ENCODE peak calls at places on chromosomes 11 and 22, in ten cellular contexts. L, B, Y, O, E, Q, U, Z, G and C are unnamed samples.

GRCh38 chr11:120334894-120335462 is 1.2 kb upstream of the ARHGEF12 start:
- DNase-seq in Q (no peak), Y (peak; percentile 85), Z (peak; percentile 83), L (peak; percentile 71), U (peak; percentile 87), E (peak; percentile 85), G (peak; percentile 56), B (peak; percentile 69), O (peak; percentile 29), C (no peak)

GRCh38 chr11:92941676-92942571 is 27.5 kb upstream of the MTNR1B start:
- DNase-seq in O (no peak), U (no peak), Z (no peak), B (peak; percentile 20), Q (no peak), Y (peak; percentile 9), E (peak; percentile 38), G (no peak), L (peak; percentile 33), C (no peak)

GRCh38 chr11:45607995-45608394 is 57.4 kb downstream of the CHST1 start:
- DNase-seq in G (no peak), Q (no peak), L (no peak), Z (no peak), B (no peak), O (no peak), Y (no peak), U (peak; percentile 52), E (no peak), C (no peak)

GRCh38 chr11:66562275-66562674 is 6.1 kb downstream of the CTSF start:
- DNase-seq in L (no peak), U (no peak), Y (no peak), G (no peak), O (no peak), E (no peak), B (no peak), Q (no peak), Z (no peak), C (no peak)

GRCh38 chr11:11728371-11728770 is 106.6 kb upstream of the GALNT18 start:
- DNase-seq in Q (no peak), G (no peak), B (no peak), E (no peak), Y (no peak), O (no peak), Z (no peak), L (no peak), U (no peak), C (no peak)

GRCh38 chr11:19829109-19829790 is 116.6 kb downstream of the NAV2 start:
- DNase-seq in Y (no peak), U (no peak), O (no peak), B (no peak), Q (no peak), L (no peak), E (peak; percentile 5), G (no peak), Z (peak; percentile 63), C (no peak)

GRCh38 chr22:48968201-48968959 is 859.3 kb downstream of the BRD1 start:
- DNase-seq in Y (no peak), O (peak; percentile 75), E (no peak), Z (peak; percentile 28), Q (peak; percentile 39), L (peak; percentile 50), B (peak; percentile 7), G (peak; percentile 5), U (no peak), C (peak; percentile 58)

GRCh38 chr11:23586188-23586587 is 725.9 kb upstream of the CCDC179 start:
- DNase-seq in Z (no peak), U (no peak), L (no peak), G (no peak), O (no peak), Q (no peak), Y (no peak), E (no peak), B (no peak), C (no peak)

GRCh38 chr11:117180661-117181585 is 2.4 kb downstream of the SIDT2 start:
- DNase-seq in L (peak; percentile 90), Y (peak; percentile 53), E (peak; percentile 91), Q (peak; percentile 83), Z (peak; percentile 65), O (peak; percentile 91), G (peak; percentile 73), B (peak; percentile 84), U (peak; percentile 73), C (peak; percentile 88)

GRCh38 chr11:107999759-108000455 is 8.8 kb upstream of the CUL5 start:
- DNase-seq in G (no peak), Z (no peak), B (peak; percentile 84), E (peak; percentile 63), Q (no peak), O (peak; percentile 80), L (peak; percentile 85), Y (no peak), U (no peak), C (no peak)

GRCh38 chr11:61503135-61503770 is 5.3 kb upstream of the LRRC10B start:
- DNase-seq in E (no peak), B (no peak), Y (no peak), Q (no peak), Z (no peak), L (no peak), O (no peak), U (no peak), G (no peak), C (no peak)

GRCh38 chr22:30605449-30606110 is 1.4 kb upstream of the TCN2 start:
- DNase-seq in O (peak; percentile 59), U (peak; percentile 47), G (peak; percentile 45), Q (peak; percentile 75), Z (peak; percentile 21), Y (no peak), E (peak; percentile 74), L (peak; percentile 47), B (peak; percentile 44), C (no peak)

GRCh38 chr22:24758164-24758799 is 16.2 kb downstream of the PIWIL3 start:
- DNase-seq in Q (peak; percentile 35), B (peak; percentile 66), Y (peak; percentile 9), O (peak; percentile 54), Z (peak; percentile 43), G (peak; percentile 34), E (peak; percentile 65), U (peak; percentile 53), L (peak; percentile 78), C (no peak)

GRCh38 chr22:45242778-45243191 is 2.1 kb upstream of the KIAA0930 start:
- DNase-seq in U (no peak), O (no peak), L (no peak), B (no peak), Z (peak; percentile 76), G (no peak), Y (no peak), E (no peak), Q (peak; percentile 74), C (no peak)

GRCh38 chr22:28620244-28620922 is 59.3 kb downstream of the TTC28 start:
- DNase-seq in B (no peak), E (no peak), Z (no peak), L (no peak), O (no peak), Q (no peak), U (no peak), Y (no peak), G (no peak), C (no peak)
- TF ChIP-seq CTCF in B (no peak), E (no peak), Z (no peak), L (no peak), O (no peak), Q (no peak), U (no peak), Y (no peak), G (no peak), C (no peak)

DNA sequence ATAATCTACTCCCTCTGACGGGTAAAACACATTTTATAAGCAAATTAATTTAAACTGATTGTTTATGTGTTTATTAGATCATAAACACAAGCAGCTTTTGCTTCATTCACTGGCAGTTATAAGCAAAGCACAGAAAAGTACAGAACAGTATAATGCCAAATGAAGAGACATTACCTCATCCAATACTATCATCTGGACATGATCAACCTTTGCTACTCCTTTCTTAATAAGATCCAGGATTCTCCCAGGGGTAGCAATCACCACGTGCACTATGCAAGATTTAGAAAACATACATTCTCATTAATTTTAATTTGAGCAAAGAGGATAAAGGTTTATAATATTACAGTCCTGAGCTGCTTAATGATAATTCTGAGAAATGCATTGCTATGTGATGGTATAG is 27.9 kb downstream of the DDX6 start:
- DNase-seq in Y (no peak), Z (no peak), G (no peak), O (no peak), E (no peak), U (no peak), B (no peak), L (no peak), Q (no peak), C (no peak)
- TF ChIP-seq CTCF in Y (no peak), Z (no peak), G (no peak), O (no peak), E (no peak), U (no peak), B (no peak), L (no peak), Q (no peak), C (no peak)

DNA sequence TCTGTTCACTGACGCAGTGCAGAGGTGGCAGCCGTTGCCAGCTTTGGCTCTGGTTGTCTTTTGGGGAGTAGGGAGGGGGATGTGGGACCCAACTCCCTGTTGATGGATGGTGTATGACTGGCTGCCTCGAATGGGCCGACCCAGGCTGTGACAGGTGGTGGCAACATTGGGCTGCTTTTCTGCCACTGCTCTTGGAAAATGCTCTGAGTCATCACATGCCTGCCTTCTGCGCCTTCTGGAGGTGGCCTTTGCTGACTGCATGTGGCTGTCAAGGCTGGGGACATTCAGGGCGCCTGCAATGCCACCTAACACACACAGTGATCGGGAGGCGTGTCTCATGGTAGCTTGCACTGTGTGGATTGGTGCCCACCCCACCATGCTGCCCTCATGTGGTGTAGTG is 27.1 kb upstream of the B3GAT1 start:
- DNase-seq in B (no peak), Q (no peak), Z (no peak), L (no peak), G (no peak), O (no peak), U (no peak), E (no peak), Y (no peak), C (no peak)
- TF ChIP-seq CTCF in B (no peak), Q (no peak), Z (no peak), L (no peak), G (no peak), O (no peak), U (no peak), E (no peak), Y (no peak), C (no peak)

DNA sequence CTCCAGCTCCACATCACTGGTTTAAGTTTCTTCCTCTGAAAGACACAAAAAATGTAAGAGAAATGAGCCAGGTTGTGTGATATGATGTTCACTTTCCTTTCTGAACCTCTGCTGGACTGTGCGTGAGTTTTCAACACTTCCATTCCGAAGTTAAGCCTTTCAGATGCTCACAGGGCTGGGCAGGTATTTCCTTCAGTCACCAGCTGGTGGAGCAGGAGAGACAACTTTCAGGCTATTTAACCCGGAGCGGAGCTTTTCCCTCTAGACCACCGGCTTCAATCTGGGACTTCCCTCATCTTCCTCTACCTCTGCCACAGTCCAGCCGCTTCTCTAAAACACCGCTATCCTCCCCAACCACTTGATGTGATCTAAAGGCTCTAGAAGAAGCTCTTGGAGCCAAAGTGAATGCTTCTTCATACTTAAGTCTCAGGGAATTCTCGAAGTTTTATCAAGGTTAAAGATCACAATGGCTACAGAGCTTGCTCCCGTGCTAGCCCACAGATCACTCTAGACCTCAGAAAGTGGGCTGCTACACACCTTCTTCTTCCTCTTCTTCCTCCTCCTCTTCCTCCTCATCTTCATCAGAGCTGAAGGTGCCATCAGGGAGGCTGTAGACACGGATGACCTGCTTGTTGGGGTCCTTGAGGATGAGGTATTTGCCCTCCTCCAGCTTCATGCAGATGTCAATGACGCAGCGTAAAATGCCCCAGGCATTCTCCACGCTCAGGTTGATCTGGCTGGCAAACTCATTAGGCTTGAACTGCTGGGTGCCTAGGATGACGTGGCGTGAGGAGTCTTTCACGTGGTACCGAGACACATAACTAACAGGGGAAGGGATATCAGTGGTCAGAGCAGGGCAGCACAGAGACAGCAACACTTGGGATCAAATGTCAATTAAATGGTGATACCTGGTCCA is 4.4 kb upstream of the FOXRED2 start:
- DNase-seq in Y (no peak), G (peak; percentile 42), L (peak; percentile 74), U (no peak), O (peak; percentile 66), Z (no peak), Q (no peak), E (peak; percentile 60), B (peak; percentile 66), C (no peak)
- TF ChIP-seq CTCF in Y (peak; percentile 55), G (peak; percentile 41), L (peak; percentile 60), U (peak; percentile 45), O (peak; percentile 40), Z (no peak), Q (no peak), E (peak; percentile 54), B (peak; percentile 70), C (peak; percentile 80)